ENCODE peak calls at places on chromosomes 11 and 22, in nine cellular contexts. Z, O, Y, G, M, F, N, T and H are unnamed samples.

GRCh38 chr11:93623179-93623578 is 38.3 kb upstream of the CEP295 start:
- DNase-seq in T (no peak), N (peak; percentile 20), Z (no peak), Y (no peak), G (no peak), M (peak; percentile 87), O (no peak), F (no peak), H (no peak)

GRCh38 chr11:110716361-110716760 is 4.1 kb upstream of the ARHGAP20 start:
- DNase-seq in T (no peak), O (no peak), Y (no peak), N (no peak), M (no peak), F (no peak), Z (no peak), G (no peak), H (no peak)

GRCh38 chr11:11261629-11262028 is 91.4 kb downstream of the CSNK2A3 start:
- DNase-seq in M (peak; percentile 43), T (no peak), N (no peak), Y (no peak), O (no peak), F (no peak), Z (no peak), G (no peak), H (no peak)

GRCh38 chr11:134751825-134752224 is 339.8 kb upstream of the B3GAT1 start:
- DNase-seq in N (no peak), Y (no peak), M (peak; percentile 13), Z (no peak), G (peak; percentile 7), T (no peak), O (no peak), F (no peak), H (no peak)

GRCh38 chr11:45885921-45886721 is 670 bp downstream of the MAPK8IP1 start:
- DNase-seq in G (no peak), T (no peak), M (peak; percentile 84), F (no peak), Y (no peak), O (no peak), Z (no peak), N (no peak), H (no peak)

GRCh38 chr11:46296520-46297448 is 19.3 kb downstream of the CREB3L1 start:
- DNase-seq in M (peak; percentile 99), T (no peak), G (no peak), Y (no peak), O (no peak), Z (no peak), N (peak; percentile 78), F (no peak), H (peak; percentile 61)

GRCh38 chr11:58787903-58788302 is 56.2 kb upstream of the GLYAT start:
- DNase-seq in Y (no peak), Z (no peak), G (no peak), M (no peak), O (no peak), F (no peak), N (no peak), T (no peak), H (no peak)

GRCh38 chr11:61609000-61609969 is 28.4 kb upstream of the SYT7 start:
- DNase-seq in Y (peak; percentile 79), F (no peak), T (no peak), O (peak; percentile 79), N (no peak), Z (no peak), M (no peak), G (no peak), H (no peak)

GRCh38 chr11:68750988-68751325 is 363 bp downstream of the TESMIN start:
- DNase-seq in N (no peak), Z (no peak), Y (no peak), M (peak; percentile 95), T (no peak), F (no peak), O (no peak), G (no peak), H (no peak)

DNA sequence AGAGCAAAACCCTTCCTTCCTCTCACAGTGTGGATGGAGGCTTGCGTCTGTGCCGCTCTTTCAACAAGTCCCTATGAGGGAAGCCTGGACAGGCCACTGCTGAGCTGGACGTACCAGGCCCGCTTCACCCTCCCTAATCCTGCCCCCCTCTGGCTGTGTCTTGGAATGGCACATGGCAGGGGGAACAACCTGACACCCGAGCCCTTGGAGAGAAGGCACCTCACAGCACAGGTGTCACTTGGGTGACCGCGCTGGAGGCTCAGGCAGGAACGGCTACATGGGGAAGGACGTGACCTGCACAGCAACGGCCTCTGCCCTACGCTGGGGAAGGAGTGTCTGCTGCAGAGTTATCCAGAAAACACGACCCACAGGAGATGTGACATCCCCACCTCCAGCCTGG is 11.0 kb downstream of the CARS1 start:
- DNase-seq in G (no peak), O (no peak), N (no peak), Z (no peak), Y (no peak), M (peak; percentile 72), T (no peak), F (no peak), H (no peak)
- TF ChIP-seq CTCF in G (no peak), O (no peak), N (no peak), Z (no peak), Y (no peak), M (peak; percentile 54), T (no peak), F (peak; percentile 5), H (peak; percentile 17)

DNA sequence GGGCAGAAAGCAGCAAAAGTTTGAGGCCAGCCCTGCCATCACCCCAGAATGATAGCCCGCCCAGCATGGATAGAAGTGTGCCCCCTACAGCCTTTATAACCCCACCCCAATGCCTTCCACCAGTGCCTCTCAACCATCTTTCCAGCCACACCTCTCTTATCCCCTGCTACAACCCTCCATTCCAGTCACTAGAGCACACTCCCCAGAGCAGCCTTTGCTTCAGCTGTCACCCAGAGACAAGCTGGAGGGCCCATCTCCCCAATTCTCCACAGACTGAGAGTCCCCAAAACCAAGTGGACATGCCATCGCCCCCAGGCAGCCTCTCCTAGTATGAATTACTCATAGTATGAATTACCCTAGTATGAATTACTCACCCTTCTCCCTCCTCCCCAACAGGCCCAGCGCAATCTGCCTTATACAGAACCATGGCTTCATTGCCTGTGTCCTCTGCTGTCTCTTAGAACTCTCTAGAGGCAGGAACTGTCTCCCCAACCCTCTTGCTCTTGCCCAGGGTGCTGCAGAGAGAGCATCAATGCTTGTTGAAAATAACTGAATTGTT is 24.9 kb downstream of the MYH9 start:
- DNase-seq in N (no peak), O (no peak), G (no peak), M (no peak), Z (no peak), T (no peak), F (no peak), Y (no peak), H (no peak)
- H3K4me3 ChIP-seq in N (no peak overlapping the region), O (no peak overlapping the region), G (no peak overlapping the region), M (peak overlapping the region; percentile 18), Z (no peak overlapping the region), T (no peak overlapping the region), F (no peak overlapping the region), Y (no peak overlapping the region), H (no peak overlapping the region)

GRCh38 chr11:75562048-75562835 is at the start of gene SERPINH1:
- DNase-seq in Y (peak; percentile 79), G (peak; percentile 90), N (peak; percentile 81), T (peak; percentile 86), M (peak; percentile 94), O (peak; percentile 90), Z (peak; percentile 91), F (no peak), H (peak; percentile 95)

GRCh38 chr11:75557649-75558494 is 4.2 kb upstream of the SERPINH1 start:
- DNase-seq in T (no peak), G (no peak), N (no peak), F (no peak), M (peak; percentile 63), O (peak; percentile 41), Z (peak; percentile 75), Y (peak; percentile 48), H (peak; percentile 61)

GRCh38 chr11:75560644-75561043 is 1.4 kb upstream of the SERPINH1 start:
- DNase-seq in F (no peak), M (no peak), T (no peak), N (no peak), Y (no peak), Z (no peak), G (no peak), O (no peak), H (no peak)

GRCh38 chr11:75561426-75562047 is 516 bp upstream of the SERPINH1 start:
- DNase-seq in Z (no peak), N (no peak), Y (no peak), G (no peak), F (no peak), M (no peak), O (no peak), T (no peak), H (no peak)

DNA sequence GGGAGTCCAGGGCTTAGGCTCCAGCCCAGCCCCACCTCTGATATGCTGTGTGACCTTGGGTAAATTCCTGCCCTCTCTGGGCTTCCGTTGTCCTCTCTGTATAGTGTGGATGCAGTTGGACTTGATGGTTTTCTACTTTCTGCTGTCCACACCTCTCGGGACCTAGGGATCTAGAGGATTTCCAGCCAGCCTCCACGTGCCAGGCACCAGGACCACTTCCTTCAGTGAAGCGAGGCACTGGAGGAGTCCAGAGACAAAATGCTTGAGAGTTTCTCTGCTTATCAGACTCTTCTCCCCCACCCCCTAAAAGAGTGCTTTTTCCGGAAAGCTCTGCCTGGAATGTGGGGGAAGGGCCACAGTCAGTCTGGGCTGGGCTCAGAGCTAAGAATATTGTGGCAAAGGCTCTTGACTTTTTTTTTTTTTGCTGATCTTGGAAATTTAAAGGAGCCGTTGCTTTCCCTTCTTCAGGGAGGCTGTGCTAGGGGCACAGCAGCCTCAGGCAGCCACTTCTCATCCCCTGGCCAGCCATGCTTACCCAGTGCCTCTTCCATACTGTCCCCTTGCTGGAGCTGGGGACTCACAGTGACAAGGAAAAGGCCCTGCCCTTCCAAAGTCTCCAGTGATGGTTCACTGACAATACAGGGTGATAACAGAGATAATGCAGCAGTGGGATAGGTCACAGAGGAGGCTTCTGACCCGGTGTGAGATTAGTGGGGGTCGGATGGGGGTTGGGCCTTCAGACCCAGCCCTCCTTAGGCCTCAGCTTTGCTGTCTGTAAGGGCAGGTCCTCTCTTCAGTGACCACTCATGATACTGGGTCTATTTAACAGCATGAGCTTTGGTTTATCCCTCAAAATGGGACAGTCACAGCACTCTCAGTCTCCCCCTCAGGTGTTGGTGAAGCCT is 2.9 kb upstream of the SERPINH1 start:
- DNase-seq in M (peak; percentile 81), O (no peak), Y (no peak), N (no peak), G (no peak), T (no peak), F (no peak), Z (peak; percentile 76), H (peak; percentile 79)
- H3K27ac ChIP-seq in M (peak overlapping the region; percentile 56), O (peak overlapping the region; percentile 96), Y (peak overlapping the region; percentile 73), N (no peak overlapping the region), G (peak overlapping the region; percentile 87), T (peak overlapping the region; percentile 99), F (no peak overlapping the region), Z (peak overlapping the region; percentile 76), H (peak overlapping the region; percentile 100)

DNA sequence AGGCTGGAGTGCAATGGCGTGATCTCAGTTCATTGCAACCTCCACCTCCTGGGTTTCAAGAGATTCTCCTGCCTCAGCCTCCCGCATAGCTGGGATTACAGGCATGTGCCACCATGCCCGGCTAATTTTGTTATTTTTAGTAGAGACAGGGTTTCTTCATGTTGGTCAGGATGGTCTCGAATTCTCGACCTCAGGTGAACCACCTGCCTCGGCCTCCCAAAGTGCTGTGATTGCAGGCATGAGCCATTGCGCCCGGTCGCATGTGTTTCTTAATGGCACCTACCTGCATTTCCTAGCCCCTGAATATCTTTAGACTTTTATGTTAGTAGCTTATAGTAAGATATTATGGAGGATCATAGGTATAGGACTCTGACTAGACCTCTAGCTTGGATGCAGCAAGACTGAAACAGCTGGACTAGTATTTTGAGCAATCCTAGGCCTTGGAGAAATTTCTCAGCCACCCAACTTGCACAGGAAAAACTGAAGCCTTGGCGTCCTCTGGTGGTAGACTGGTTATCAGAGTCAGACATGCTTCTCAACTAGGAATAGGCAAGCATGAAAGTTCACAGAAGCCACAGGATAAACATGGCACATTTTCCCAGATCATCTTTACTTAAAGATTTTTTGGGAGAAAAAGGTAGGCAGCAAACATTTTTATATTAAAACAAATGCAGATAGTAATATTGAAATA is 22.7 kb upstream of the C1QTNF4 start:
- DNase-seq in G (no peak), M (peak; percentile 85), O (peak; percentile 25), Y (no peak), N (peak; percentile 32), Z (peak; percentile 78), F (peak; percentile 46), T (no peak), H (peak; percentile 66)
- TF ChIP-seq CTCF in G (no peak), M (peak; percentile 87), O (peak; percentile 37), Y (peak; percentile 41), N (peak; percentile 69), Z (peak; percentile 93), F (peak; percentile 88), T (peak; percentile 49), H (peak; percentile 82)